ENCODE peak calls at places on chromosome 2, in five cellular contexts. I is A549, A is K562, N is H1, Y is HepG2. J is an unnamed sample.

GRCh38 chr2:19542796-19543195 is 184.4 kb upstream of the OSR1 start:
- DNase-seq in A (no peak), I (no peak), N (no peak), Y (no peak), J (no peak)

GRCh38 chr2:216195565-216195978 is 86.4 kb downstream of the XRCC5 start:
- DNase-seq in N (no peak), I (no peak), A (no peak), Y (no peak), J (no peak)

GRCh38 chr2:160615706-160616105 is 122.1 kb upstream of the RBMS1 start:
- DNase-seq in I (no peak), A (no peak), N (no peak), Y (no peak), J (peak)

GRCh38 chr2:55050133-55050994 is at the start of gene RTN4:
- DNase-seq in Y (peak), I (peak), A (peak), N (peak), J (peak)

GRCh38 chr2:54680397-54681032 is 42.9 kb upstream of the EML6 start:
- DNase-seq in I (no peak), Y (no peak), A (no peak), N (no peak), J (no peak)

GRCh38 chr2:54073796-54074195 is 41.6 kb upstream of the ACYP2 start:
- DNase-seq in Y (peak), N (no peak), A (no peak), I (no peak), J (peak)

GRCh38 chr2:8457092-8457481 is 224.8 kb upstream of the ID2 start:
- DNase-seq in I (no peak), Y (no peak), A (no peak), N (no peak), J (no peak)

GRCh38 chr2:173962036-173962435 is 3.1 kb downstream of the SP3 start:
- DNase-seq in A (no peak), Y (no peak), I (no peak), N (no peak), J (peak)

GRCh38 chr2:36356199-36356989 is 816 bp downstream of the CRIM1 start:
- DNase-seq in Y (no peak), A (no peak), N (peak), I (no peak), J (peak)

GRCh38 chr2:12288048-12288447 is 428.7 kb upstream of the TRIB2 start:
- DNase-seq in Y (no peak), A (peak), N (no peak), I (no peak), J (no peak)

GRCh38 chr2:2828774-2829368 is 497.8 kb upstream of the MYT1L start:
- DNase-seq in Y (no peak), A (no peak), N (peak), I (no peak), J (no peak)

GRCh38 chr2:196244966-196245365 is 73.6 kb upstream of the STK17B start:
- DNase-seq in A (no peak), N (no peak), Y (no peak), I (no peak), J (no peak)

GRCh38 chr2:41853427-41854191 is 194.2 kb upstream of the PKDCC start:
- DNase-seq in N (peak), A (peak), Y (peak), I (peak), J (peak)

GRCh38 chr2:232133078-232133477 is 171.6 kb downstream of the DIS3L2 start:
- DNase-seq in Y (peak), A (no peak), I (peak), N (no peak), J (no peak)

GRCh38 chr2:18487266-18487665 is 73.2 kb downstream of the RDH14 start:
- DNase-seq in N (no peak), I (no peak), A (no peak), Y (no peak), J (no peak)

GRCh38 chr2:164657129-164657528 is 35.8 kb upstream of the GRB14 start:
- DNase-seq in Y (no peak), A (no peak), N (no peak), I (no peak), J (no peak)

GRCh38 chr2:25246001-25246400 is 77.6 kb upstream of the POMC start:
- DNase-seq in A (no peak), Y (no peak), I (no peak), N (no peak), J (no peak)

GRCh38 chr2:221074238-221074637 is 497.9 kb downstream of the EPHA4 start:
- DNase-seq in A (no peak), Y (no peak), N (no peak), I (no peak), J (no peak)

GRCh38 chr2:240138275-240138984 is 2.0 kb downstream of the OTOS start:
- DNase-seq in I (no peak), A (no peak), N (no peak), Y (no peak), J (no peak)

GRCh38 chr2:43832457-43832856 is 6.2 kb downstream of the ABCG5 start:
- DNase-seq in I (no peak), N (no peak), A (no peak), Y (no peak), J (no peak)

GRCh38 chr2:127175821-127176354 is 44.2 kb downstream of the CYP27C1 start:
- DNase-seq in Y (no peak), A (no peak), N (no peak), I (no peak), J (no peak)

GRCh38 chr2:208274748-208275147 is 8.7 kb downstream of the PIKFYVE start:
- DNase-seq in I (no peak), A (no peak), N (no peak), Y (no peak), J (no peak)

GRCh38 chr2:20999906-21000645 is 43.8 kb downstream of the APOB start:
- DNase-seq in A (no peak), I (peak), Y (no peak), N (no peak), J (no peak)

GRCh38 chr2:21001225-21001946 is 42.5 kb downstream of the APOB start:
- DNase-seq in A (no peak), Y (no peak), N (no peak), I (no peak), J (no peak)

GRCh38 chr2:20998972-20999905 is 44.6 kb downstream of the APOB start:
- DNase-seq in A (no peak), N (no peak), I (no peak), Y (peak), J (no peak)

GRCh38 chr2:20994130-20994529 is 49.7 kb downstream of the APOB start:
- DNase-seq in N (no peak), A (no peak), I (no peak), Y (no peak), J (no peak)

DNA sequence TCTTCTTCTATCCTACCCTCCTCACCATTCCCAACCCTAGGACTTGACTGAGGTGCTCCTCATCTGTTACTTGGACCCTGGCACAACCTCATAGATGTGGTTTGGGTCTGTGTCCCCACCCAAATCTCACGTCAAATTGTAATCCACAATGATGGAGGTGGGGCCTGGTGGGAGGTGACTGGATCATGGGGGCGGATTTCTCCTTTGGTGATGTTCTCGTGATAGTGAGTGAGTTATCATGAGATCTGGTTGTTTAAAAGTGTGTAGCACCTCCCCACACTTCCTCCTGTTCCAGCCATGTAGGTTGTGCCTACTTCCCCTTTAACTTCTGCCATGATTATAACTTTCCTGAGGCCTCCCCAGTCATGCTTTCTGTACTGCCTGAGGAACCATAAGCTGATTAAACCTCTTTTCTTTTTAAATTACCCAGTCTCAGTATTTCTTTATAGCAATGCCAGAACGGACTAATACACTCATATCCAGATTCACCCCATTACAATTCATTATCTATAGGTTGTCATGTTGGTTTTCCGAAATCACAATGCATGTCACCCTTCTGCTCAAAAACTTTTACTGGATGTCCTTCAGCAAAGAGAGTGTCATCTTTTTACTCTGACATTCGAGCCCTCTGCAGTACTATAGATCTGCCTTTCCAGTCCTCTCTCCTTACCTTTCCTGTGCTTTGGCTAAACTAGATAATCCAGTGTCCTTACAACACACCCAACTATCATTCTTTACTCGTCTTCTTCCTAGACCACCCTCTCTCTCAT is 45.7 kb downstream of the APOB start:
- DNase-seq in I (no peak), N (no peak), A (no peak), Y (no peak), J (no peak)
- TF ChIP-seq POLR2A in I (no peak), N (no peak), A (no peak), Y (no peak), J (no peak)

GRCh38 chr2:10258326-10258725 is 44.4 kb upstream of the HPCAL1 start:
- DNase-seq in Y (no peak), N (no peak), I (no peak), A (no peak), J (no peak)

GRCh38 chr2:10256525-10257031 is 46.1 kb upstream of the HPCAL1 start:
- DNase-seq in A (no peak), N (no peak), Y (no peak), I (no peak), J (no peak)

GRCh38 chr2:10256031-10256524 is 46.6 kb upstream of the HPCAL1 start:
- DNase-seq in A (no peak), I (no peak), N (no peak), Y (no peak), J (no peak)

GRCh38 chr2:10257500-10258147 is 45.1 kb upstream of the HPCAL1 start:
- DNase-seq in N (no peak), A (no peak), Y (no peak), I (no peak), J (no peak)

DNA sequence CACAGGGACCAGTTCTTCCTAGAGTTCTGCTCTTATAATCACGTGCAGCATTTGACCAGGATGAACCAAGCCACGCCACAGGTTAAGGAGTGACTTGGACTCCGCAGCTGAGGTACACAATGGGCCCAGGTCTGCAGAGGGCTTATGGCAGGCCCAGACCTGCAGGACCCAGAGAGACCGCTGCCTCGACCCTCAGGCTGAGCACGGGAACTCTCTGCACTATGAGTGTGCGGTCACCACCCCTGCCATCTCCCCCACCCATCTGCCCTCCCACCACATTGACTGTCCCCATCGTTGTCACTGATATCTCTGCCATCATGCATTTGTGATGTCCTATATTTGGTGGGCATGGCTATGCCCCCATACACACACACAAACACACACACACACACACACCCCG is 45.7 kb upstream of the HPCAL1 start:
- DNase-seq in Y (no peak), N (no peak), I (no peak), A (no peak), J (no peak)
- TF ChIP-seq JUN in Y (no peak), N (no peak), I (no peak), A (no peak), J (no peak)

DNA sequence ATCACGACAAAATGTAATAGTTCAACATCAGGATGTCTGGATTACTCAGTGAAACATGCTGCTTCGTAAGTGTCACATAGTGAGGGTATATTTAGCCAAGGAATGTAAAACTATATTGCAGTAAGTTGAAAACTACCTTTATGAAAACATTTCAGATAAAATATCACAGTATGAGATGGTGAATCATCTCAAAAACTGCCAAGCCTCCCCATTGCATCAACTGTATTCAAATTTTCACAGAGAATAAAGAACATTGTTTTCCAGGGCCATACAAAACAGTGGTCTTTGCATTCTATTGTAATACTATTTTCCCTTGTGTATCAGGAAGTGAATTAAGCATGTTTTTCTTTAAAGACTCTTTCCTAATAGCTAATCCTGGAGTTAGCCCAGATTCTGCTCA is 47.6 kb upstream of the MSTN start:
- DNase-seq in N (no peak), A (no peak), Y (no peak), I (no peak), J (peak)
- H3K4me2 ChIP-seq in N (no peak), A (no peak), Y (no peak), I (no peak), J (no peak)

DNA sequence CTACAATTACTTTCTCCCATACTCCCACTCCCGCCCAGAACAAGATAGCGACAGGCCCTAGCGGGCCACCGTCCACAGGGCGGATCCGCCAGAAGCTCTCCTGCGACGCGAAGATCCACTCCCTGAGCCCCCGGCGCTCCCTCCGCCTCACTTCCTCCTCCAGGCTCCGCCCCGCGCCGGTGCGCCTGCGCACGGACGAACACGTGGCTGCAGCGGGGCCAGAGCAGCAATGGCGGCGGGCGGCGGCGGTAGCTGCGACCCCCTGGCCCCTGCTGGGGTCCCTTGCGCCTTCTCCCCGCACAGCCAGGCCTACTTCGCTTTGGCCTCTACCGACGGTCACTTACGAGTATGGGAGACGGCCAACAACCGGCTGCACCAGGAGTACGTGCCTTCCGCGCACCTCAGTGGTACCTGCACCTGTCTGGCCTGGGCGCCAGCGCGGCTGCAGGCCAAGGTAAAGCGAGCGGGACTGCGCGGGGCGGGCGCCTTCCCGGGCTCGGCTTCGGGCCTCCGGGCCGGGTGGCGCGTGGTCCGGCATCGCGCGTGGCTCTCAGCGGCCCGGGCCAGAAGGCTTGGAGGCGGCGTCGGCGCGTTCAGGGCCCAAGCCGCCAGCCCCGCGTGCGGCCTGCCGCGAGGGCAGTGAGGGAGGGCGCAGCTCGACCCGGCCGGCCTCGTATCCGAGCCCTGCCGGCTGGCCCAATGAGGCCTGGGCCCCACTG is at the start of gene WDR43:
- DNase-seq in A (peak), I (peak), N (peak), Y (peak), J (peak)
- TF ChIP-seq POLR2A in A (peak), I (peak), N (peak), Y (peak), J (peak)

GRCh38 chr2:120203341-120204021 is 19.7 kb downstream of the TMEM185B start:
- DNase-seq in N (no peak), I (no peak), A (peak), Y (no peak), J (no peak)
- TF ChIP-seq JUN in N (no peak), I (no peak), A (no peak), Y (no peak), J (no peak)

GRCh38 chr2:39470580-39470979 is 33.5 kb upstream of the MAP4K3 start:
- DNase-seq in Y (no peak), I (no peak), A (no peak), N (no peak), J (no peak)
- H3K4me2 ChIP-seq in Y (no peak), I (peak), A (no peak), N (no peak), J (no peak)

GRCh38 chr2:238290079-238290478 is 1.7 kb upstream of the PER2 start:
- DNase-seq in A (peak), N (no peak), Y (peak), I (peak), J (peak)
- TF ChIP-seq POLR2A in A (no peak), N (no peak), Y (no peak), I (peak), J (no peak)

J was measured in endothelial cell of umbilical vein.